ENCODE peak calls at places on chromosome 13, in eight cellular contexts. O, N, Q, P, C, X, E and Z are unnamed samples.

GRCh38 chr13:30869491-30869890 is 36.6 kb upstream of the MEDAG start:
- DNase-seq in O (no peak), N (no peak), Q (no peak), P (no peak), C (no peak), X (no peak), E (no peak), Z (no peak)

GRCh38 chr13:60032836-60033235 is 130.9 kb downstream of the DIAPH3 start:
- DNase-seq in O (no peak), N (no peak), Q (no peak), P (no peak), C (no peak), X (no peak), E (no peak), Z (no peak)

GRCh38 chr13:99465454-99465853 is 35.8 kb upstream of the TM9SF2 start:
- DNase-seq in O (peak), N (no peak), Q (no peak), P (no peak), C (no peak), X (no peak), E (no peak), Z (no peak)

GRCh38 chr13:59700281-59700680 is 463.4 kb downstream of the DIAPH3 start:
- DNase-seq in O (no peak), N (no peak), Q (no peak), P (no peak), C (no peak), X (no peak), E (no peak), Z (no peak)

GRCh38 chr13:84191199-84191598 is 308.9 kb upstream of the SLITRK1 start:
- DNase-seq in O (no peak), N (no peak), Q (no peak), P (no peak), C (no peak), X (no peak), E (no peak), Z (no peak)

GRCh38 chr13:98325724-98326123 is 148.7 kb upstream of the RNF113B start:
- DNase-seq in O (no peak), N (no peak), Q (no peak), P (no peak), C (no peak), X (no peak), E (no peak), Z (no peak)

GRCh38 chr13:106795847-106796246 is 227.9 kb upstream of the ARGLU1 start:
- DNase-seq in O (no peak), N (no peak), Q (no peak), P (no peak), C (no peak), X (no peak), E (no peak), Z (no peak)

GRCh38 chr13:44814836-44815235 is 174.4 kb downstream of the NUFIP1 start:
- DNase-seq in O (no peak), N (no peak), Q (no peak), P (no peak), C (no peak), X (no peak), E (no peak), Z (no peak)

GRCh38 chr13:20359335-20359734 is 127.2 kb upstream of the GJB6 start:
- DNase-seq in O (no peak), N (no peak), Q (no peak), P (no peak), C (no peak), X (no peak), E (peak), Z (no peak)

DNA sequence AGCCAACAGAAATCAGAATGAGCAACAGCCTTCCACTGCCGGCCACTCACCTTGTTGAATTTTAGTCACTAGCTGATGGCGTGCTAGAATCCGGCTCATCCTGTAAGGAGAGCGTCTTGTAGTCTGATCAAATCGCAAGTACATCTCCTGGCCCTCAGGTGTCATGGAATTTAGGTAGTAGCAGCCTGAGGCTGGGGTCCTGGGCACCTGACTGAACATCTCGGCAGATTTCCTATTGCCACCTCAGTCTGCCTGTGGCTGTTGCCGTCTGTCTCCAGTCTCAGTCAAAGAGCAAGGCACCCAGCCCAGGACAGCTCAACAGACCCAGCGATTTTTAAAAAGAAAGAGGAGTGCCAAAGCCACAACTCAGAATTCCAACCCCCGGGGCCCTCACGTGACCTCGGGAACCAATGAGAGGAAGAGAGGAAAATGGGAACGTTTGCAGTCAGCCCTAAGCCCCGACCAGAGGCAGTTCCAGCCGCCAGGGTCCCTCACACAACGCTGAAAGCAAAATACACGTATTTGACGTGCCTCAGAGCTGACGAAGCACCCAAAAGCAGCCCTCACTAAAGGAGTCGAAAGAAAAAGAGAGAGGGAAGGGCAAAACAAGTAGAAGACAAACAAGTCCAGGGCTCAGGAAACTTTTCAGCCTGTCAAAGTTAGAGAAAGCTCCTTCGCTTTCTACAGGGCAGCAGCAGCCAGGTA is at the start of gene STARD13:
- DNase-seq in O (peak), N (peak), Q (peak), P (peak), C (peak), X (peak), E (peak), Z (peak)
- TF ChIP-seq POLR2AphosphoS5 in O (peak), N (peak), Q (peak), P (peak), C (peak), X (no peak), E (peak), Z (peak)

GRCh38 chr13:113458218-113459065 is 5.2 kb upstream of the ADPRHL1 start:
- DNase-seq in O (peak), N (no peak), Q (no peak), P (no peak), C (peak), X (peak), E (no peak), Z (no peak)
- TF ChIP-seq CTCF in O (peak), N (no peak), Q (no peak), P (peak), C (peak), X (peak), E (peak), Z (no peak)

GRCh38 chr13:52450012-52450792 is at the start of gene VPS36:
- DNase-seq in O (peak), N (peak), Q (peak), P (peak), C (peak), X (peak), E (peak), Z (peak)
- TF ChIP-seq POLR2AphosphoS5 in O (peak), N (peak), Q (peak), P (peak), C (peak), X (peak), E (peak), Z (peak)

GRCh38 chr13:81636120-81636519 is 1295.2 kb upstream of the SPRY2 start:
- DNase-seq in O (no peak), N (no peak), Q (no peak), P (no peak), C (no peak), X (no peak), E (no peak), Z (no peak)

GRCh38 chr13:81639984-81640582 is 1299.2 kb upstream of the SPRY2 start:
- DNase-seq in O (no peak), N (no peak), Q (no peak), P (no peak), C (no peak), X (peak), E (no peak), Z (no peak)
- TF ChIP-seq CTCF in O (no peak), N (peak), Q (no peak), P (peak), C (peak), X (no peak), E (peak), Z (no peak)

GRCh38 chr13:27997904-27998522 is 9.5 kb upstream of the URAD start:
- DNase-seq in O (no peak), N (peak), Q (peak), P (no peak), C (no peak), X (peak), E (no peak), Z (no peak)
- TF ChIP-seq POLR2AphosphoS5 in O (no peak), N (no peak), Q (no peak), P (no peak), C (no peak), X (no peak), E (no peak), Z (no peak)

DNA sequence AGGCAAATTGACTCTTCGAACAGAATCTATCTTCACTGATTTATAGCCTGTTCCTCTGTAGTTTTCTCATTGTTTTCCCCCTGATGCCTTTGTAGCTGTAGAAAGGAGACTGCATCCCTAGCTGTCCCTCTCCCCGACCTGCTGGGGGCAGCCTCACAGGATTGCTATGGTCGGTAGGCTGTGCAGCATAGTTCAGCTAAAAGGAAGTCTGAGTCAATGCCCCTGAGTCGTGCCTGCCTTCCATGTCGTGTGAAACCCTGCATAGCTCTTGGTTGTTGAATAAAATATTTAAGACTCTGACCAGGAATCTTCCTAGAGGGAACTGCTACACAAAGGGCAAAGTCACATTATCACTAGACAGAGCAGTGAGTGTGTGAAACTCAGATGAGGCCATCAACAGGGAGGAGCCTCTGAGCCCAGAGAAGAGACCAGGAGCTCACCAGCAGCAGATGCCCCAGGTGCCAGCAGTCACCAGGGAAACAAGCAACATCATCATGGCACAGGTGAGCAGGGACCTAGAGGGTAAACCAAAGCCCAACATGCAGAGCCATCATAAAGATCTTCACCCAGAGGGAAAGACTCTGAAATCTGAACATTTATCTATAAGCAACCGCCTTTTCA is 108.4 kb upstream of the NBEA start:
- DNase-seq in O (no peak), N (no peak), Q (no peak), P (no peak), C (no peak), X (no peak), E (no peak), Z (no peak)
- TF ChIP-seq CTCF in O (no peak), N (no peak), Q (no peak), P (no peak), C (no peak), X (no peak), E (no peak), Z (no peak)

GRCh38 chr13:82569581-82569980 is 1312.7 kb downstream of the SLITRK1 start:
- DNase-seq in O (no peak), N (no peak), Q (no peak), P (no peak), C (no peak), X (no peak), E (no peak), Z (no peak)

GRCh38 chr13:82566864-82567263 is 1315.4 kb downstream of the SLITRK1 start:
- DNase-seq in O (no peak), N (no peak), Q (no peak), P (no peak), C (no peak), X (no peak), E (no peak), Z (no peak)

GRCh38 chr13:82571653-82572052 is 1310.6 kb downstream of the SLITRK1 start:
- DNase-seq in O (no peak), N (no peak), Q (no peak), P (no peak), C (no peak), X (no peak), E (no peak), Z (no peak)
- TF ChIP-seq POLR2AphosphoS5 in O (no peak), N (no peak), Q (no peak), P (no peak), C (no peak), X (no peak), E (no peak), Z (no peak)